ENCODE peak calls at places on chromosomes 6 and 20, in eight cellular contexts. F is nucleus accumbens; X is stimulated activated effector memory CD8-positive, alpha-beta T cell treated with anti-CD3 and anti-CD28 coated beads, Interleukin-12 subunit alpha, Interleukin-12 subunit beta, amount 100 ng/mL, for 72 hours; T is naive thymus-derived CD4-positive, alpha-beta T cell; B is activated CD4-positive, alpha-beta T cell treated with anti-CD3 and anti-CD28 coated beads, Interleukin-2, amount 50 U/mL, for 24 hours; R is CD8-positive, alpha-beta T cell; C is psoas muscle; A is astrocyte of the spinal cord. I is an unnamed sample.
A peak's percentile ranks its signal among the peaks of the same experiment; 100 is the strongest.

GRCh38 chr6:135796884-135797283 is 54.6 kb upstream of the PDE7B start:
- DNase-seq in X (no peak), B (no peak), R (no peak), C (no peak), F (no peak), A (no peak), T (no peak), I (no peak)

GRCh38 chr6:91167846-91168245 is 581.0 kb upstream of the MAP3K7 start:
- DNase-seq in R (no peak), T (no peak), A (no peak), X (no peak), B (no peak), F (no peak), C (no peak), I (no peak)

GRCh38 chr6:100774681-100775080 is 106.4 kb downstream of the ASCC3 start:
- DNase-seq in T (no peak), C (no peak), B (no peak), A (peak; percentile 12), X (no peak), R (no peak), F (no peak), I (no peak)

GRCh38 chr6:18978330-18979128 is 591.4 kb downstream of the RNF144B start:
- DNase-seq in F (no peak), R (no peak), B (no peak), T (no peak), A (peak; percentile 28), X (no peak), C (no peak), I (no peak)

GRCh38 chr6:61809004-61809595 is 476.9 kb downstream of the KHDRBS2 start:
- DNase-seq in X (no peak), A (no peak), T (no peak), C (no peak), R (no peak), B (no peak), F (no peak), I (no peak)

GRCh38 chr6:33064723-33065122 is 8.7 kb downstream of the HLA-DPA1 start:
- DNase-seq in A (no peak), B (no peak), C (no peak), R (no peak), F (no peak), T (no peak), X (no peak), I (no peak)

GRCh38 chr6:105346052-105346451 is 56.8 kb downstream of the PREP start:
- DNase-seq in R (no peak), A (peak; percentile 79), X (no peak), B (no peak), C (no peak), T (no peak), F (no peak), I (no peak)

GRCh38 chr20:44961868-44962267 is 1.7 kb upstream of the TOMM34 start:
- DNase-seq in A (peak; percentile 24), B (no peak), C (no peak), F (no peak), X (no peak), T (no peak), R (no peak), I (no peak)

GRCh38 chr20:48198951-48199431 is 413.7 kb upstream of the SULF2 start:
- DNase-seq in X (no peak), R (no peak), C (no peak), F (no peak), B (no peak), A (no peak), T (no peak), I (no peak)

GRCh38 chr6:130520235-130520634 is 154.4 kb downstream of the TMEM200A start:
- DNase-seq in C (no peak), R (no peak), X (no peak), B (no peak), F (no peak), A (no peak), T (no peak), I (no peak)

I was measured in sciatic nerve.